ENCODE peak calls at places on chromosomes 7 and 10, in eight cellular contexts. Q is brain pericyte; Z is neural progenitor cell; B is psoas muscle; D is HuH-7.5; P is activated naive CD4-positive, alpha-beta T cell; Y is NCI-H2029 treated with DMSO at 0.1 percent for 48 hours; L is small intestine. O is an unnamed sample.
A peak's percentile ranks its signal among the peaks of the same experiment; 100 is the strongest.

GRCh38 chr7:66267249-66267648 is 62.1 kb downstream of the TPST1 start:
- DNase-seq in B (no peak), Q (no peak), L (no peak), Y (no peak), P (no peak), Z (no peak), D (no peak), O (no peak)

GRCh38 chr7:1105189-1105588 is 17.3 kb downstream of the GPER1 start:
- DNase-seq in Z (no peak), B (peak; percentile 42), Y (no peak), L (no peak), D (no peak), P (no peak), Q (no peak), O (no peak)

GRCh38 chr10:58268454-58268945 is 462 bp upstream of the CISD1 start:
- DNase-seq in B (no peak), Z (no peak), D (no peak), Q (no peak), P (no peak), Y (no peak), L (no peak), O (no peak)

GRCh38 chr7:88357794-88358533 is 51.3 kb upstream of the STEAP4 start:
- DNase-seq in Z (no peak), D (no peak), Q (no peak), B (no peak), L (peak; percentile 42), Y (no peak), P (no peak), O (peak; percentile 45)

GRCh38 chr7:35259555-35259954 is 5.7 kb upstream of the TBX20 start:
- DNase-seq in Y (no peak), B (no peak), Q (no peak), D (no peak), L (no peak), Z (no peak), P (no peak), O (no peak)

GRCh38 chr7:5234852-5235831 is 45.1 kb downstream of the WIPI2 start:
- DNase-seq in Q (no peak), D (no peak), P (no peak), Z (no peak), B (peak; percentile 38), Y (peak; percentile 73), L (no peak), O (no peak)

GRCh38 chr7:84058311-84059076 is 136.1 kb downstream of the SEMA3A start:
- DNase-seq in Z (no peak), P (no peak), D (no peak), B (no peak), Q (no peak), L (no peak), Y (no peak), O (no peak)

GRCh38 chr7:146397141-146397540 is 280.5 kb downstream of the CNTNAP2 start:
- DNase-seq in Z (no peak), P (no peak), B (no peak), Q (no peak), Y (no peak), D (no peak), L (no peak), O (no peak)

GRCh38 chr7:87797798-87798403 is 78.3 kb downstream of the SLC25A40 start:
- DNase-seq in P (no peak), Z (peak; percentile 71), D (peak; percentile 11), Q (peak; percentile 20), Y (peak; percentile 25), B (no peak), L (peak; percentile 51), O (peak; percentile 56)

GRCh38 chr10:63819753-63820347 is 298.6 kb downstream of the REEP3 start:
- DNase-seq in Q (peak; percentile 20), L (peak; percentile 52), Z (peak; percentile 67), P (no peak), D (peak; percentile 28), Y (no peak), B (peak; percentile 75), O (peak; percentile 32)

O was measured in RPMI8226.